ENCODE peak calls at places on chromosomes 11 and 22, in eight cellular contexts. A is naive thymus-derived CD4-positive, alpha-beta T cell; Z is GM13976; C is T-cell; M is substantia nigra; K is dorsolateral prefrontal cortex; L is IMR-90; Q is PC-3. U is an unnamed sample.

GRCh38 chr22:45783021-45783420 is 111.4 kb downstream of the ATXN10 start:
- DNase-seq in A (no peak), Z (no peak), C (no peak), M (no peak), K (no peak), L (no peak), Q (no peak), U (no peak)

GRCh38 chr11:119366690-119367620 is 14.5 kb downstream of the USP2 start:
- DNase-seq in A (no peak), Z (no peak), C (no peak), M (no peak), K (peak; percentile 50), L (no peak), Q (no peak), U (no peak)

GRCh38 chr11:2389344-2390026 is 11.1 kb upstream of the TSSC4 start:
- DNase-seq in A (no peak), Z (no peak), C (no peak), M (no peak), K (no peak), L (no peak), Q (no peak), U (no peak)

GRCh38 chr11:43947003-43947500 is 4.6 kb downstream of the C11orf96 start:
- DNase-seq in A (no peak), Z (no peak), C (no peak), M (no peak), K (no peak), L (peak; percentile 47), Q (peak; percentile 38), U (peak; percentile 14)

GRCh38 chr11:134843735-134844134 is 431.7 kb upstream of the B3GAT1 start:
- DNase-seq in A (no peak), Z (no peak), C (no peak), M (no peak), K (no peak), L (no peak), Q (no peak), U (no peak)

GRCh38 chr22:47923011-47923427 is 1160.6 kb downstream of the TBC1D22A start:
- DNase-seq in A (no peak), Z (no peak), C (no peak), M (no peak), K (no peak), L (no peak), Q (no peak), U (no peak)

GRCh38 chr22:36625102-36625501 is 78.5 kb downstream of the CACNG2 start:
- DNase-seq in A (no peak), Z (no peak), C (no peak), M (no peak), K (no peak), L (no peak), Q (no peak), U (no peak)

GRCh38 chr11:107591446-107592236 is 694 bp downstream of the ELMOD1 start:
- DNase-seq in A (no peak), Z (peak; percentile 55), C (no peak), M (peak; percentile 31), K (peak; percentile 50), L (no peak), Q (peak; percentile 29), U (peak; percentile 11)

GRCh38 chr11:101129203-101129943 is at the start of gene PGR:
- DNase-seq in A (no peak), Z (no peak), C (no peak), M (no peak), K (no peak), L (no peak), Q (no peak), U (no peak)

GRCh38 chr11:5369793-5370192 is 13.8 kb upstream of the OR51M1 start:
- DNase-seq in A (no peak), Z (peak; percentile 25), C (no peak), M (no peak), K (no peak), L (peak; percentile 90), Q (peak; percentile 4), U (no peak)

GRCh38 chr11:113419426-113420003 is 31.9 kb downstream of the ANKK1 start:
- DNase-seq in A (no peak), Z (no peak), C (no peak), M (peak; percentile 3), K (no peak), L (no peak), Q (no peak), U (no peak)

U was measured in mammary epithelial cell.